ENCODE peak calls at places on chromosomes 16 and 17, in eight cellular contexts. A is cardiac muscle cell, O is GM04504, F is adipocyte, C is HFFc6, P is fibroblast of lung, D is AG09319, E is thoracic aorta. V is an unnamed sample.

GRCh38 chr17:49361129-49361901 is 735 bp downstream of the ZNF652 start:
- DNase-seq in C (no peak), A (peak; percentile 39), F (peak; percentile 51), E (no peak), P (peak; percentile 50), D (no peak), O (no peak), V (no peak)

GRCh38 chr17:77476920-77477805 is 336.4 kb downstream of the SEC14L1 start:
- DNase-seq in E (peak; percentile 86), F (peak; percentile 94), C (peak; percentile 100), D (peak; percentile 94), O (peak; percentile 99), A (peak; percentile 97), P (peak; percentile 98), V (peak; percentile 91)

GRCh38 chr16:66298571-66299120 is 67.8 kb upstream of the CDH5 start:
- DNase-seq in E (no peak), C (no peak), A (no peak), D (no peak), F (no peak), P (no peak), O (no peak), V (no peak)

GRCh38 chr17:3754066-3754457 is 30.4 kb downstream of the HASPIN start:
- DNase-seq in D (no peak), E (no peak), P (no peak), A (no peak), F (no peak), C (no peak), O (no peak), V (no peak)

GRCh38 chr16:58280846-58281301 is 14.0 kb downstream of the PRSS54 start:
- DNase-seq in O (no peak), F (peak; percentile 30), C (no peak), A (peak; percentile 23), D (peak; percentile 51), P (peak; percentile 75), E (no peak), V (no peak)

GRCh38 chr16:75971334-75971733 is 245.0 kb upstream of the CPHXL start:
- DNase-seq in E (no peak), P (no peak), D (no peak), A (no peak), F (no peak), O (no peak), C (no peak), V (no peak)

GRCh38 chr17:76048711-76049110 is 21.6 kb upstream of the EVPL start:
- DNase-seq in O (no peak), E (no peak), F (no peak), P (peak; percentile 66), D (no peak), A (no peak), C (peak; percentile 19), V (no peak)

GRCh38 chr16:52496051-52496876 is 50.7 kb downstream of the TOX3 start:
- DNase-seq in C (no peak), A (no peak), P (no peak), O (no peak), F (no peak), E (no peak), D (no peak), V (no peak)

GRCh38 chr16:84356591-84357116 is 11.7 kb upstream of the ATP2C2 start:
- DNase-seq in E (no peak), A (no peak), O (no peak), F (no peak), P (peak; percentile 37), D (no peak), C (no peak), V (no peak)

GRCh38 chr17:17433260-17433659 is 43.5 kb upstream of the MED9 start:
- DNase-seq in C (no peak), E (no peak), O (peak; percentile 66), F (no peak), A (peak; percentile 96), D (no peak), P (peak; percentile 25), V (no peak)

GRCh38 chr17:11122908-11123307 is 118.1 kb upstream of the SHISA6 start:
- DNase-seq in C (no peak), E (no peak), A (no peak), F (no peak), P (no peak), D (no peak), O (no peak), V (no peak)

GRCh38 chr17:28576758-28577465 is at the start of gene ALDOC:
- DNase-seq in D (peak; percentile 71), O (peak; percentile 78), P (peak; percentile 86), E (peak; percentile 96), C (peak; percentile 76), F (peak; percentile 95), A (peak; percentile 95), V (peak; percentile 74)

GRCh38 chr16:84198401-84198800 is 7.4 kb downstream of the ADAD2 start:
- DNase-seq in A (peak; percentile 75), E (no peak), O (no peak), C (peak; percentile 5), F (peak; percentile 27), P (peak; percentile 81), D (peak; percentile 27), V (no peak)

GRCh38 chr17:58809564-58809936 is 53.9 kb downstream of the PPM1E start:
- DNase-seq in P (no peak), E (no peak), D (no peak), F (no peak), A (no peak), O (no peak), C (no peak), V (no peak)

GRCh38 chr17:27657620-27658019 is 26.6 kb downstream of the LGALS9 start:
- DNase-seq in E (no peak), O (no peak), P (peak; percentile 11), F (peak; percentile 26), C (no peak), A (peak; percentile 29), D (no peak), V (no peak)

V was measured in amniotic stem cell.